ENCODE peak calls at places on chromosomes 2 and 18, in ten cellular contexts. N is SJSA1, T is astrocyte, D is MM.1S, C is fibroblast of mammary gland, O is IMR-90, X is kidney epithelial cell, W is heart right ventricle, Y is PC-3, V is colonic mucosa. L is an unnamed sample.

GRCh38 chr2:168744844-168745243 is 57.6 kb upstream of the NOSTRIN start:
- DNase-seq in C (no peak), Y (no peak), N (no peak), T (no peak), W (no peak), V (no peak), X (no peak), D (no peak), O (no peak), L (no peak)

GRCh38 chr2:20976527-20976926 is 67.3 kb downstream of the APOB start:
- DNase-seq in C (no peak), W (no peak), T (no peak), X (no peak), Y (no peak), O (no peak), V (no peak), N (no peak), D (no peak), L (no peak)

GRCh38 chr2:221402072-221402471 is 170.0 kb downstream of the EPHA4 start:
- DNase-seq in W (no peak), Y (no peak), C (peak), T (peak), V (no peak), N (no peak), X (no peak), D (no peak), O (peak), L (peak)

GRCh38 chr2:128260239-128261138 is 58.2 kb downstream of the HS6ST1 start:
- DNase-seq in W (no peak), O (peak), N (peak), T (peak), D (no peak), V (no peak), X (peak), C (peak), Y (peak), L (peak)

GRCh38 chr2:212815453-212815852 is 276.9 kb upstream of the ERBB4 start:
- DNase-seq in Y (no peak), X (no peak), C (no peak), W (no peak), V (no peak), N (no peak), O (no peak), D (no peak), T (peak), L (no peak)

GRCh38 chr2:8640498-8640897 is 41.4 kb upstream of the ID2 start:
- DNase-seq in C (no peak), V (no peak), Y (no peak), D (no peak), O (no peak), N (no peak), T (no peak), W (no peak), X (no peak), L (no peak)

GRCh38 chr2:235820571-235820970 is 326.7 kb downstream of the AGAP1 start:
- DNase-seq in T (no peak), N (no peak), C (peak), Y (no peak), X (no peak), V (no peak), W (no peak), O (peak), D (no peak), L (peak)

GRCh38 chr2:19911799-19912509 is 10.2 kb upstream of the TTC32 start:
- DNase-seq in T (peak), V (no peak), N (peak), O (peak), C (peak), Y (peak), D (no peak), W (no peak), X (peak), L (peak)

GRCh38 chr2:167626301-167626700 is 621.1 kb downstream of the STK39 start:
- DNase-seq in X (no peak), V (no peak), Y (no peak), O (no peak), N (no peak), D (no peak), T (no peak), C (peak), W (no peak), L (peak)

GRCh38 chr2:151526572-151527090 is 116.9 kb downstream of the RIF1 start:
- DNase-seq in V (no peak), N (no peak), W (no peak), X (no peak), D (no peak), C (no peak), Y (no peak), T (no peak), O (no peak), L (no peak)

GRCh38 chr2:172246649-172247048 is 143.9 kb upstream of the DLX2 start:
- DNase-seq in O (peak), X (no peak), T (peak), V (no peak), W (no peak), C (peak), Y (peak), N (no peak), D (no peak), L (no peak)

GRCh38 chr2:230602562-230603230 is 109.9 kb upstream of the CAB39 start:
- DNase-seq in X (no peak), Y (no peak), C (no peak), W (no peak), V (no peak), O (no peak), N (no peak), D (peak), T (no peak), L (no peak)

GRCh38 chr2:228180126-228181097 is 1.1 kb downstream of the SPHKAP start:
- DNase-seq in W (peak), D (no peak), N (no peak), V (no peak), X (no peak), T (no peak), Y (no peak), C (no peak), O (no peak), L (peak)

GRCh38 chr2:162833345-162833744 is 5.2 kb downstream of the KCNH7 start:
- DNase-seq in Y (no peak), W (no peak), T (no peak), X (no peak), N (no peak), C (no peak), O (no peak), D (no peak), V (no peak), L (no peak)

GRCh38 chr2:112187046-112187715 is 49.0 kb downstream of the FBLN7 start:
- DNase-seq in X (no peak), V (no peak), C (no peak), N (no peak), Y (no peak), W (no peak), T (no peak), O (no peak), D (no peak), L (no peak)

GRCh38 chr2:53907582-53907981 is 47.8 kb upstream of the GPR75 start:
- DNase-seq in D (no peak), V (no peak), Y (no peak), N (no peak), C (no peak), W (no peak), O (peak), T (no peak), X (no peak), L (no peak)

GRCh38 chr2:128714285-128714684 is 395.6 kb upstream of the HS6ST1 start:
- DNase-seq in W (no peak), T (no peak), O (no peak), X (no peak), N (peak), Y (no peak), D (no peak), C (no peak), V (peak), L (no peak)

GRCh38 chr2:19991895-19992294 is 2.0 kb upstream of the WDR35 start:
- DNase-seq in O (no peak), C (no peak), D (no peak), N (no peak), V (no peak), T (no peak), W (no peak), Y (no peak), X (no peak), L (no peak)

GRCh38 chr2:62229082-62229620 is 33.2 kb downstream of the B3GNT2 start:
- DNase-seq in C (no peak), T (no peak), V (no peak), N (no peak), O (no peak), X (no peak), Y (no peak), D (no peak), W (no peak), L (no peak)

GRCh38 chr2:229252996-229253395 is 18.1 kb downstream of the PID1 start:
- DNase-seq in X (no peak), W (no peak), C (no peak), Y (no peak), V (no peak), O (no peak), N (no peak), D (no peak), T (no peak), L (no peak)

GRCh38 chr2:68776124-68776523 is 41.5 kb downstream of the ARHGAP25 start:
- DNase-seq in O (no peak), Y (no peak), C (no peak), V (no peak), N (no peak), X (no peak), D (peak), T (no peak), W (no peak), L (no peak)

GRCh38 chr18:61025596-61025995 is 307.6 kb upstream of the CDH20 start:
- DNase-seq in Y (no peak), C (no peak), O (no peak), T (no peak), V (no peak), W (no peak), N (no peak), X (no peak), D (no peak), L (no peak)

GRCh38 chr18:63238711-63239110 is 80.9 kb downstream of the BCL2 start:
- DNase-seq in N (no peak), V (no peak), Y (no peak), W (no peak), X (no peak), T (no peak), C (no peak), D (no peak), O (no peak), L (no peak)

GRCh38 chr2:115118306-115118705 is 675.9 kb downstream of the DPP10 start:
- DNase-seq in C (no peak), N (no peak), X (no peak), Y (no peak), T (no peak), D (no peak), V (no peak), O (no peak), W (no peak), L (no peak)

GRCh38 chr2:85988210-85988913 is 99.6 kb upstream of the ST3GAL5 start:
- DNase-seq in Y (no peak), C (peak), D (no peak), O (no peak), W (no peak), X (no peak), N (peak), T (no peak), V (peak), L (peak)

GRCh38 chr2:158967731-158968395 is 577 bp upstream of the TANC1 start:
- DNase-seq in X (no peak), O (peak), T (peak), C (peak), W (peak), V (peak), D (no peak), N (peak), Y (peak), L (peak)

GRCh38 chr2:205496777-205497176 is 185.5 kb upstream of the NRP2 start:
- DNase-seq in W (no peak), N (no peak), D (no peak), X (no peak), C (peak), Y (no peak), V (no peak), T (peak), O (peak), L (peak)

GRCh38 chr2:145723872-145724271 is 1204.0 kb upstream of the ZEB2 start:
- DNase-seq in Y (no peak), N (no peak), V (no peak), X (no peak), D (no peak), W (no peak), C (no peak), T (peak), O (no peak), L (no peak)

GRCh38 chr18:13374468-13375301 is 156.1 kb downstream of the LDLRAD4 start:
- DNase-seq in W (no peak), N (no peak), O (no peak), T (peak), D (no peak), V (no peak), Y (no peak), C (no peak), X (no peak), L (no peak)

GRCh38 chr2:231961349-231962166 is at the start of gene DIS3L2:
- DNase-seq in Y (peak), X (peak), O (peak), V (peak), W (peak), N (peak), D (peak), T (peak), C (peak), L (peak)

GRCh38 chr2:21822505-21822904 is 698.7 kb downstream of the TDRD15 start:
- DNase-seq in X (no peak), C (no peak), V (no peak), T (no peak), O (no peak), W (no peak), Y (no peak), N (no peak), D (no peak), L (no peak)

GRCh38 chr18:63111549-63112402 is 207.8 kb downstream of the BCL2 start:
- DNase-seq in D (peak), T (no peak), C (no peak), O (no peak), W (no peak), N (no peak), Y (no peak), V (no peak), X (no peak), L (peak)

GRCh38 chr2:72719416-72719815 is 106.4 kb downstream of the EXOC6B start:
- DNase-seq in N (no peak), W (no peak), O (peak), X (peak), T (peak), V (no peak), C (peak), D (peak), Y (peak), L (peak)

GRCh38 chr2:203824057-203824456 is 43.5 kb upstream of the CTLA4 start:
- DNase-seq in X (no peak), D (no peak), W (no peak), N (peak), V (no peak), O (no peak), C (no peak), Y (no peak), T (no peak), L (no peak)

GRCh38 chr2:145194671-145195070 is 674.8 kb upstream of the ZEB2 start:
- DNase-seq in D (no peak), Y (no peak), W (no peak), T (no peak), V (no peak), N (no peak), C (no peak), O (no peak), X (peak), L (no peak)

GRCh38 chr2:238727585-238728321 is 120.1 kb upstream of the TWIST2 start:
- DNase-seq in C (peak), W (peak), V (no peak), X (no peak), N (no peak), T (peak), D (no peak), O (peak), Y (no peak), L (peak)

GRCh38 chr2:27118525-27119329 is at the start of gene CGREF1:
- DNase-seq in O (no peak), W (no peak), X (no peak), T (no peak), N (no peak), Y (peak), D (no peak), C (no peak), V (no peak), L (peak)

GRCh38 chr18:25351280-25351772 is 640 bp downstream of the ZNF521 start:
- DNase-seq in T (no peak), X (no peak), C (no peak), O (peak), W (no peak), N (no peak), Y (no peak), D (peak), V (peak), L (no peak)

GRCh38 chr2:72024451-72025175 is 123.0 kb downstream of the CYP26B1 start:
- DNase-seq in X (no peak), V (peak), W (no peak), O (no peak), Y (no peak), N (peak), C (no peak), T (no peak), D (no peak), L (no peak)

GRCh38 chr2:208437755-208438154 is 31.2 kb downstream of the PTH2R start:
- DNase-seq in W (no peak), X (no peak), Y (no peak), O (no peak), D (no peak), C (no peak), N (no peak), V (no peak), T (no peak), L (no peak)
- H3K4me3 ChIP-seq in W (no peak), X (no peak), Y (no peak), O (no peak), D (no peak), C (no peak), N (no peak), V (no peak), T (no peak), L (no peak)

GRCh38 chr2:188282907-188283306 is 8.8 kb upstream of the GULP1 start:
- DNase-seq in Y (no peak), V (no peak), X (no peak), W (no peak), N (no peak), D (no peak), C (no peak), T (no peak), O (no peak), L (no peak)

GRCh38 chr2:188280811-188281222 is 10.9 kb upstream of the GULP1 start:
- DNase-seq in C (no peak), W (no peak), N (no peak), X (no peak), T (no peak), D (no peak), V (no peak), Y (no peak), O (no peak), L (no peak)

GRCh38 chr2:188276255-188276654 is 15.4 kb upstream of the GULP1 start:
- DNase-seq in X (no peak), D (no peak), O (no peak), V (no peak), N (no peak), W (no peak), C (no peak), Y (no peak), T (no peak), L (no peak)

GRCh38 chr2:188278388-188279092 is 13.1 kb upstream of the GULP1 start:
- DNase-seq in C (no peak), V (no peak), W (no peak), O (no peak), N (no peak), Y (no peak), X (no peak), T (no peak), D (no peak), L (no peak)

GRCh38 chr2:188279093-188279445 is 12.6 kb upstream of the GULP1 start:
- DNase-seq in O (no peak), W (no peak), D (no peak), N (no peak), Y (no peak), X (no peak), C (no peak), T (no peak), V (no peak), L (no peak)
- H3K4me3 ChIP-seq in O (no peak), W (no peak), D (no peak), N (no peak), Y (no peak), X (no peak), C (no peak), T (no peak), V (no peak), L (no peak)

GRCh38 chr2:101520246-101520645 is 45.3 kb upstream of the RFX8 start:
- DNase-seq in T (peak), N (no peak), W (no peak), Y (peak), X (no peak), O (peak), C (peak), V (no peak), D (no peak), L (no peak)

GRCh38 chr2:101517753-101518152 is 42.8 kb upstream of the RFX8 start:
- DNase-seq in W (no peak), T (peak), C (peak), V (no peak), X (no peak), D (no peak), N (no peak), O (peak), Y (peak), L (peak)

GRCh38 chr2:101519173-101519492 is 44.2 kb upstream of the RFX8 start:
- DNase-seq in V (no peak), X (no peak), N (no peak), T (no peak), W (no peak), C (no peak), Y (no peak), D (no peak), O (no peak), L (no peak)

GRCh38 chr2:101516833-101517690 is 42.1 kb upstream of the RFX8 start:
- DNase-seq in X (peak), N (peak), T (peak), V (no peak), C (peak), D (no peak), Y (peak), O (peak), W (no peak), L (peak)

DNA sequence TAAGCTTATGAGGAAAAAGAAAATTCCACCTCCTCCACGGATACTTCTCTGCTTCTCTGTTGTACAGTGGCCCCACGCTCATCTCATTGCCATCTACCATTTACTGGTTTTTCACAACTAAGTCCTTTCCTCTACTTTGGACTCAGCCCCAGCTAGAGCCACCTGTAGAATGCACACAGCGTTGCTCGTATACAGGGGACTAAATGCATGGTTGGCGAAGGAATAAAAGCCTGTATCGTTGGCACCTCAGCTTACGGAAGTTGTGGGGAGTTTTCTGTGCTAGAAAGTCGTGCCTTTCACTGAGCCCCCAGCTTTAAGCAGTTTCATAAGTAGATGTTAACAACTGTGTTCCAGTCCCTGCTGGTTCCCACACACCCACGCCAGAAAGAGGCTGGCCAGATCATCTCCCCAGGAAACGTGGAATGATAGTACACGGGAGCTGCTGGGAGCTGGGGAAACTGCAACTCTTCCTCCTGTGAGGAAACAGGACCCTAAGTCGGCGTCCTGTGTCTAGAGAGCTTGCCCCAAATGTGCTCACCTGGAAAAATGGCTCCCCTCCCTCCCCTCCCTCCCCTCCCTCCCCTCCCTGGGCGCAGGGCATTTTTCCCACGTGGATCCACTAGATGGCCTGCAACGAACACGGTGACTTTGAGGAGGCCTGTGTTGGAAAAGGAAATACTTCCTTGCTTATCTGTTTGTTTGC is 43.7 kb upstream of the RFX8 start:
- DNase-seq in X (no peak), O (peak), D (no peak), C (peak), T (peak), W (peak), Y (peak), V (peak), N (peak), L (peak)
- H3K4me3 ChIP-seq in X (no peak), O (no peak), D (no peak), C (peak), T (no peak), W (no peak), Y (peak), V (no peak), N (no peak), L (peak)

GRCh38 chr2:176099737-176100546 is at the start of gene HOXD12:
- DNase-seq in V (peak), W (no peak), X (no peak), O (no peak), Y (no peak), D (no peak), T (no peak), N (no peak), C (no peak), L (no peak)
- H3K4me3 ChIP-seq in V (no peak), W (no peak), X (no peak), O (no peak), Y (no peak), D (no peak), T (no peak), N (no peak), C (no peak), L (no peak)

GRCh38 chr2:42493468-42493884 is 306 bp downstream of the KCNG3 start:
- DNase-seq in V (no peak), O (no peak), D (no peak), X (no peak), T (no peak), Y (no peak), C (no peak), N (no peak), W (no peak), L (no peak)

GRCh38 chr2:42494434-42495233 is 852 bp upstream of the KCNG3 start:
- DNase-seq in D (peak), O (peak), N (peak), X (peak), T (peak), V (peak), C (peak), Y (peak), W (peak), L (peak)

GRCh38 chr2:42495234-42495581 is 1.4 kb upstream of the KCNG3 start:
- DNase-seq in N (no peak), X (no peak), V (no peak), C (no peak), T (no peak), W (no peak), O (no peak), Y (no peak), D (no peak), L (no peak)

GRCh38 chr2:42493885-42494433 is at the start of gene KCNG3:
- DNase-seq in Y (peak), X (no peak), T (peak), D (peak), V (peak), C (peak), N (peak), O (peak), W (peak), L (peak)

GRCh38 chr2:42495611-42496010 is 1.8 kb upstream of the KCNG3 start:
- DNase-seq in Y (no peak), T (no peak), X (no peak), N (no peak), W (no peak), D (no peak), C (no peak), O (no peak), V (no peak), L (no peak)
- H3K4me3 ChIP-seq in Y (peak), T (no peak), X (no peak), N (no peak), W (no peak), D (no peak), C (no peak), O (no peak), V (no peak), L (no peak)